ENCODE peak calls at places on chromosome 20, in four cellular contexts. C, F, L and V are unnamed samples.

GRCh38 chr20:6920991-6921613 is 153.6 kb downstream of the BMP2 start:
- DNase-seq in C (no peak), F (no peak), L (no peak), V (no peak)

GRCh38 chr20:47543006-47543431 is 41.3 kb downstream of the NCOA3 start:
- DNase-seq in C (no peak), F (no peak), L (peak), V (no peak)

GRCh38 chr20:10079964-10080363 is 45.2 kb downstream of the ANKEF1 start:
- DNase-seq in C (no peak), F (no peak), L (peak), V (no peak)

GRCh38 chr20:39107741-39108140 is 145.6 kb downstream of the DHX35 start:
- DNase-seq in C (no peak), F (no peak), L (peak), V (no peak)

GRCh38 chr20:30513050-30513628 is 744.3 kb upstream of the DEFB115 start:
- DNase-seq in C (no peak), F (no peak), L (no peak), V (no peak)

GRCh38 chr20:3471397-3472021 is 691 bp downstream of the ATRN start:
- DNase-seq in C (no peak), F (no peak), L (no peak), V (no peak)

GRCh38 chr20:20003088-20003954 is 13.8 kb upstream of the NAA20 start:
- DNase-seq in C (no peak), F (no peak), L (peak), V (no peak)

GRCh38 chr20:32582659-32583580 is 2.2 kb downstream of the NOL4L start:
- DNase-seq in C (no peak), F (no peak), L (no peak), V (no peak)

GRCh38 chr20:62641749-62642665 is at the start of gene SLCO4A1:
- DNase-seq in C (peak), F (peak), L (peak), V (peak)

GRCh38 chr20:62824476-62825287 is 7.8 kb downstream of the COL9A3 start:
- DNase-seq in C (peak), F (peak), L (no peak), V (no peak)

GRCh38 chr20:17654649-17655285 is 27.3 kb downstream of the RRBP1 start:
- DNase-seq in C (peak), F (no peak), L (peak), V (no peak)

GRCh38 chr20:64055893-64056638 is 6.6 kb upstream of the SOX18 start:
- DNase-seq in C (no peak), F (no peak), L (peak), V (peak)

GRCh38 chr20:4519530-4519929 is 202.2 kb upstream of the PRND start:
- DNase-seq in C (no peak), F (no peak), L (no peak), V (peak)

GRCh38 chr20:25339608-25340007 is 51.0 kb downstream of the ABHD12 start:
- DNase-seq in C (no peak), F (peak), L (no peak), V (no peak)

GRCh38 chr20:60857708-60858107 is 394.4 kb upstream of the CDH4 start:
- DNase-seq in C (no peak), F (no peak), L (peak), V (no peak)

DNA sequence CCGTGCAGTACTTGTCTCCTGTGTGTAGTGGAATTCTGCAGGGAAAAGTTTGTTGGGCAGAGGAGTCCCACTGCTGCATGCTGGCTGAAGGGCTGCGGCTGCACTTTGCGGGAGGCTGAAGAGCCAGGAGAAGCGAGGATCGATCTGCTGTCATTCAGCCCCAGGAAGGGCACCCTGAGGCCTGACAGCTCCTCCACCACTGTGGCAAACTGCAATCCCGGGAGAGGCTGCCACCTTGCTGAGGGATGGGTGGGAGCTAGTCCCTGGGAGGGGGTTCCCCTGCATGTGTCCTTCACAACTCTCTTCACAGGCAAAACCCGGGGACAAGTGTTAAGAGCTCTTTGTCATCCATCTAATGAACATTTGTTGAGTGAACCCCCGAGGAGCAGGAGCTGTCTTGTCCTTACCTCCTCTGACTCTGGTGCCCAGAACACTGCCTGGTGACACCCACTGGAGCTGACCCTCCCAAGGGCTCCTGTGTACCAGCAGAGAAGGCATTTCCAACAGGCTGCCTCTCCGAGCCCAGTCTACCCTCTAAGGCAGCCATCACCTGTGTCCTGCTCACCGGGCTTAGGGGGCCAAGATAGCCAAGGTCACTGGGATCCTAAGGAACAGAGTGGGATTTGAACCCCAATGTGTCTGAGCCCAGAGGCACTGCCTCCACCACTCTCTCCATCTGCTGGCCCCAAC is 17.7 kb downstream of the PCK1 start:
- DNase-seq in C (no peak), F (no peak), L (no peak), V (no peak)
- H3K27ac ChIP-seq in C (no peak), F (no peak), L (no peak), V (no peak)

GRCh38 chr20:34076952-34077351 is 35.1 kb downstream of the EIF2S2 start:
- DNase-seq in C (no peak), F (no peak), L (no peak), V (no peak)

GRCh38 chr20:34078540-34078939 is 33.5 kb downstream of the EIF2S2 start:
- DNase-seq in C (no peak), F (no peak), L (no peak), V (no peak)

GRCh38 chr20:34072778-34073177 is 39.3 kb downstream of the EIF2S2 start:
- DNase-seq in C (no peak), F (no peak), L (no peak), V (no peak)

GRCh38 chr20:34074101-34074760 is 37.8 kb downstream of the EIF2S2 start:
- DNase-seq in C (no peak), F (no peak), L (peak), V (no peak)

GRCh38 chr20:34075647-34076046 is 36.4 kb downstream of the EIF2S2 start:
- DNase-seq in C (no peak), F (no peak), L (no peak), V (peak)
- TF ChIP-seq CTCF in C (no peak), F (no peak), L (no peak), V (no peak)

GRCh38 chr20:31517373-31517772 is 3.1 kb downstream of the HM13 start:
- DNase-seq in C (no peak), F (peak), L (peak), V (peak)
- H3K4me3 ChIP-seq in C (peak), F (no peak), L (no peak), V (no peak)

GRCh38 chr20:51729771-51730170 is 38.4 kb downstream of the ATP9A start:
- DNase-seq in C (no peak), F (no peak), L (no peak), V (no peak)

GRCh38 chr20:51725584-51726176 is 42.5 kb downstream of the ATP9A start:
- DNase-seq in C (no peak), F (no peak), L (no peak), V (no peak)

GRCh38 chr20:51732454-51732791 is 35.8 kb downstream of the ATP9A start:
- DNase-seq in C (no peak), F (no peak), L (peak), V (no peak)

GRCh38 chr20:51731771-51732453 is 36.3 kb downstream of the ATP9A start:
- DNase-seq in C (no peak), F (no peak), L (peak), V (no peak)

DNA sequence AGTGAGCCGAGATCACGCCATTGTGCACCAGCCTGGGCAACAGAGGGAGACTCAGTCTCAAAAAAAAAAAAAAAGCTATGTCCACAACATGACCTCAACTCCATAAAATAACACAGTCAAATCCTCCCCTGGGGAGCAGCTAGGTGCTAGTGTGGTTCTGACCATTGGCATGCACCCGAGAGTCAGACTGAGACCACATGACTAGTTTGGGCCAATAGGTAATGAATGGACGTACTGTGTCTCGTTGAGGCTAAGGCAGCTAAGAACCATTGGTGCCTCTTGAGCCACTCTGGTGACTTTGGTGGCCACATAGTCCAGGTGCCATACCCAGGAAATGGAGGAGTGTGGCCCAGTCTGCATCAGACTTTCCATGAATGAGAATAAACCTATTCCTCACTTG is 40.3 kb downstream of the ATP9A start:
- DNase-seq in C (no peak), F (no peak), L (no peak), V (no peak)
- H3K27ac ChIP-seq in C (no peak), F (no peak), L (no peak), V (no peak)

DNA sequence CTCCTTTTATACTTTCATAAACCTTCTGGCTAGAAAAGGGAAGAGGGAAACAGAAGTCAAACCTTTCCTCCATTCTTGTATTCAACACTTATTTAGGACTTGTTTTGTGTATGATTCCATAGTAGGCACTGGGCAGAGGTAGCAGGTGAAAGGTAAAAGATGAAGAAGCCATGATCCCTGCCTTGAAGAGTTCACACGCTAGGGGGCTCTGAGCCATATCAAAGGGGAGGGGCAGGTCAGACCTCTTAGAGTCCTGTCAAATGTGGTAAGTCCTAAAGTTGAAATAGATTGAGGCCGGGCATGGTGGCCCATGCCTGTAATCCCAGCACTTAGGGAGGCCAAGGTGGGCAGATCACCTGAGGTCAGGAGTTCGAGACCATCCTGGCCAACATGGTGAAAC is 85.5 kb downstream of the NDUFAF5 start:
- DNase-seq in C (no peak), F (no peak), L (no peak), V (no peak)
- TF ChIP-seq CTCF in C (no peak), F (no peak), L (no peak), V (no peak)

GRCh38 chr20:1137236-1137635 is 18.8 kb downstream of the PSMF1 start:
- DNase-seq in C (no peak), F (no peak), L (no peak), V (no peak)
- H3K4me3 ChIP-seq in C (no peak), F (no peak), L (no peak), V (no peak)

DNA sequence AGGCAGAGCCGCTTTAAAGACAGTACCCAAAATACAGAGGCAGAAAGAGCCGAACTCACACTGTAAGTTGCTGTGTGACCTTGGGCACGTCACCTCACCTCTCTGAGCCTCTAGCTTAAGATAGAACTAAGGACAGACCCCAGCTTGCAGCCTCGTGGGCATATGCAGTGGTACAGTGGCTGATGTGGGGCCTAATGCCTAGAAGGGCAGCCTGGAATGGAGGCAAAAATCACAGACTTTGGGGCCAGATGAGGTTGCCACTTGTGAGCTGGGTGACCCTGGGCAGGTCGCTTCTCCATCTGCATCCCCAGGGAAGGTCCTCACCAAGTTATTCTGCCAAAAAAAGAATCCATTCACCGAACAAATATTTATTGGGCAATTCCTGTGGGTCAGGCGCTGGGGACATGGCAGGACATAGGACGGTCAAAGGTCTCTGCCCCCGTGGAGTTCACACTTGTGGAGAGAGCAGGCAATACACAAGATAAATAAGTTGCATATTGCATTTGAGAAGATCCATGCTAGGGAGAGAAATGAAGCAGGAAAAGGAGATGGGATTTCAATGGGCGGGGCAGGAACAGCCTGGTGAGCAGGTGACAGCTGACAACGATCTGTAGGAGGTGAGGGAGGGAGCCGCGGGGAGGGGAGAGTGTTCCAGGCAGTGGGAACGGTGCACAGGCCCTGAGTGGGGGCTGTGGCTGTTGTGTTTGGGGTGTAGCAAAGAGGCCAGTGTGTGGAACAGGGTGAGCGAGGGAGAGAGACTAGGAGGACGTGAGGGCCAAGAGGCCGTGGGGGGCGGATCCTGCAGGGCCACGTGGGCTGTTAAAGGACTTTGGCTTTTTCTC is 115.2 kb downstream of the CEBPB start:
- DNase-seq in C (no peak), F (no peak), L (no peak), V (peak)
- H3K27ac ChIP-seq in C (peak), F (peak), L (peak), V (peak)

DNA sequence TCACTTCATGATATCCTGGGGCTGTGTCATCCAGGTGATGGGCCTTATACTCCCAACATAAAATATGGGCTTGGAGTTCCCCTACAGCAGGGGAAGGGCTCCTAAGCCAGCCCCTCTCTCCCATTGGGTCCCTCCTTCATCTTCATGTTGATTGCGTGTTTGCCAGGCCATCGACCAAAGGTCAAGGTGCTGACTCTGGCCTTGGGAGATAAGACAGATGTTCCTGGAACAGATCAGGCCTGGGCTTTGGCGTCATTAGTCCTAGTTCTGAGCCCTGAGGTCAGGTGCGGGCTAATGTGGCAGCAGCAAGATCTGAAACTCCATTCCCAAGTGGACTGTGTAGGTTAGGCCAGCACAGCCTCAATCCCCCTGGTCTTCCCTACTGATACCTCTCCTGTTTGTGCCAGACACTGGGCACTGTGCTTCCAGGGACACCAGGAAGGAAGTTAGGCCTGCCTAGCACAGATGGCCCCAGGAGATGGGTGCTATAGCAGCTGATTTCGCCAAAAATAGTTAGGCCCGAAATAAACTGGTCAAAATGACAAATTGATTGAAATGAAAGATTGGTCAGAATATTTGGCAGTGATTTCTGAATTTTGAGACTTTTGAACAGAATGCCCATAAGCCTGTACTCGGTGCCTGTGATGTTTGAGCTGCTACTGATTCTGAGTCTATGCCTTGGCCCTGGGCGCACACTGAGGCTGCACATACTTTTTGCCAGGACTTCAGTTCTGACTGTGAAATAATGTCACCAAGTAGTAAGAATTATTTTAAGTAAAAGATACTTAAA is 28.8 kb downstream of the EPB41L1 start:
- DNase-seq in C (no peak), F (no peak), L (no peak), V (peak)
- TF ChIP-seq CTCF in C (no peak), F (no peak), L (no peak), V (no peak)

DNA sequence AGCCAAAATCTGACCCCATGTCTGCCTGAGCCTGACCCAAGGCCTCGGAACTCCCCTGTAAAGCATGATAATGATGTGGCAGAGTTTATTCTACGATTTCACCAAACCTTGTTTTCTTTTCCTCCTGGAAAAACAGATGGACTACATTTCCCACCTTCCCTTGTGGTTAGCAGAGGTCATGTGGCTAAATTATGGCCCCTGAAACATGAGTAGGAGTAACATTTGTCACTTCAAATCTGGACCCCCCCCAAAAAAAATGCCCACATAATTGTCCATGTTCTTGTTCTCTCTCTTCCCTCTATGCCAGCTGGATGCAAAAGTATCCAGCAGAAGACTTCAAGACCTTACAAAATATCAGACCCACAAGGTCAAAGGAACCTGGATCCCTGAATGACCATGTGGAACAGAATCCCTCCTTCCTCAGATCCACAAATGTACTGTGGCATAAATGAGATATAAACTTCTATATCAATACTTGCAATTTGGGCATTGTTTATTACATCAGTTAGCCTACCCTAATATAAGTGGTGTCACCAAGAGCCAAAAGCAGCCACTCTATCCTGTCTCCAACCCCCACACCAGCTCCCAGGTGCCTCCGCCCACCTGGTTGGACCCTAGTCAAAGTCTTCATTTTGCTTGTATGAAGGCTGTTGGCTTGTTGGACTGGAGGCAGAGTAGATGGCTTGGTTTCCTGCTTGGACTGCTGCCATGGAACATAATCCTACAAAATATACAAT is 1.4 kb downstream of the C20orf96 start:
- DNase-seq in C (no peak), F (no peak), L (no peak), V (no peak)
- H3K4me3 ChIP-seq in C (no peak), F (no peak), L (peak), V (no peak)

GRCh38 chr20:36031806-36032205 is 63.4 kb downstream of the CNBD2 start:
- DNase-seq in C (no peak), F (no peak), L (no peak), V (no peak)

GRCh38 chr20:36030143-36030542 is 61.8 kb downstream of the CNBD2 start:
- DNase-seq in C (no peak), F (no peak), L (peak), V (no peak)

DNA sequence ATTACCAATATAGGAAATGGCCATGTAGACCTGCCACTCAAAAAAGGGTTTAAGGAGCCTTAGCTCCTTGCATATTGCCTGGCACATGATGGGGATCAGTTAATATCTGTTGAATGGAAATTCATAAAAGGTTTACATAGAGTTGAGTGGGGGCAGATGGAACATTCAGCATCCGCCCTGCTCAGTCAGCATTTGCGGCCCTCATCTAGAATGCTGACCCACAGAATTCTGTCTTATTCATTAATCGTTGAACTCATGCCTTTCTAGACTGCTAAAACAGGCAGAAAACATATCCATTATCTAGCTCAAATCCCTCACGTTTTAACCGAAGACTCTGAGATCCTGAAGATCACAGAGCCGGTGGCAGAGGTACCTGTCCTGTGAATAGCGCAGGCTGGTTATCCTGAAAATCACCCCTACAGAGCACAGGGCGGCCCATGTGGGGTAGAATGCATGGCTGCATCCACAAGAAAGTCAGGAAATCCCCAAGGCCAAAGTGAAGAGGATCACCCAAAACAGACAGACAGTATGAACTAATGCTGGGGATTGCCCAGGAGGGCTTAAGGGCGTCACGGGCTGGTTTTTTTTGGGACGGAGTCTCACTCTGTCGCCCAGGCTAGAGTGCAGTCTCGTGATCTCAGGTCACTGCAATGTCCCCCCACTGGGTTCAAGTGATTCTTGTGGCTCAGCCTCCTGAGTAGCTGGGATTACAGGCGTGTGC is 59.9 kb downstream of the CNBD2 start:
- DNase-seq in C (no peak), F (no peak), L (no peak), V (no peak)
- H3K27ac ChIP-seq in C (no peak), F (no peak), L (no peak), V (no peak)